ENCODE peak calls at places on chromosomes 3 and 15, in six cellular contexts. G is mesenchymal stem cell, N is IMR-90, H is mesendoderm, L is H9, V is H1. R is an unnamed sample.

GRCh38 chr3:182323898-182324297 is 469.4 kb upstream of the ATP11B start:
- DNase-seq in G (no peak), N (no peak), H (no peak), L (no peak), V (no peak), R (no peak)

GRCh38 chr3:99545941-99546580 is 92.3 kb upstream of the COL8A1 start:
- DNase-seq in G (peak), N (peak), H (no peak), L (no peak), V (no peak), R (no peak)

GRCh38 chr3:128727485-128727884 is 1.5 kb downstream of the RAB7A start:
- DNase-seq in G (no peak), N (no peak), H (no peak), L (no peak), V (no peak), R (no peak)

GRCh38 chr15:81280696-81281095 is 43.2 kb downstream of the STARD5 start:
- DNase-seq in G (no peak), N (no peak), H (no peak), L (peak), V (no peak), R (no peak)

GRCh38 chr15:101542306-101543025 is 53.0 kb upstream of the PCSK6 start:
- DNase-seq in G (no peak), N (no peak), H (no peak), L (peak), V (no peak), R (no peak)

GRCh38 chr3:152071924-152072323 is 196.8 kb upstream of the MBNL1 start:
- DNase-seq in G (peak), N (peak), H (peak), L (no peak), V (no peak), R (no peak)

GRCh38 chr3:54760226-54760625 is 167.6 kb downstream of the LRTM1 start:
- DNase-seq in G (no peak), N (peak), H (peak), L (no peak), V (no peak), R (no peak)

GRCh38 chr3:173501941-173502489 is 104.5 kb downstream of the NLGN1 start:
- DNase-seq in G (peak), N (peak), H (no peak), L (no peak), V (no peak), R (no peak)

GRCh38 chr3:123105201-123106189 is 38.7 kb downstream of the PDIA5 start:
- DNase-seq in G (no peak), N (no peak), H (no peak), L (no peak), V (no peak), R (peak)

GRCh38 chr15:42190370-42190769 is 17.7 kb downstream of the VPS39 start:
- DNase-seq in G (no peak), N (no peak), H (no peak), L (no peak), V (no peak), R (no peak)

GRCh38 chr3:57971975-57972374 is 36.2 kb upstream of the FLNB start:
- DNase-seq in G (no peak), N (no peak), H (no peak), L (no peak), V (no peak), R (no peak)

GRCh38 chr3:69012111-69012835 is 1.2 kb downstream of the EOGT start:
- DNase-seq in G (peak), N (peak), H (peak), L (peak), V (no peak), R (no peak)

GRCh38 chr15:63072809-63073277 is 30.3 kb downstream of the TPM1 start:
- DNase-seq in G (no peak), N (no peak), H (no peak), L (no peak), V (no peak), R (no peak)

GRCh38 chr15:101167791-101168462 is 83.9 kb downstream of the CHSY1 start:
- DNase-seq in G (peak), N (peak), H (peak), L (no peak), V (no peak), R (no peak)

GRCh38 chr3:134352031-134352671 is 22.1 kb downstream of the AMOTL2 start:
- DNase-seq in G (no peak), N (no peak), H (peak), L (no peak), V (no peak), R (no peak)

GRCh38 chr3:134348524-134348923 is 25.7 kb downstream of the AMOTL2 start:
- DNase-seq in G (peak), N (peak), H (peak), L (no peak), V (no peak), R (no peak)

GRCh38 chr3:134351421-134351820 is 22.8 kb downstream of the AMOTL2 start:
- DNase-seq in G (no peak), N (no peak), H (peak), L (no peak), V (no peak), R (no peak)

GRCh38 chr3:134350266-134350665 is 24.0 kb downstream of the AMOTL2 start:
- DNase-seq in G (no peak), N (no peak), H (no peak), L (no peak), V (no peak), R (no peak)

GRCh38 chr3:134350861-134351311 is 23.4 kb downstream of the AMOTL2 start:
- DNase-seq in G (no peak), N (no peak), H (peak), L (no peak), V (no peak), R (no peak)
- H2BK5ac ChIP-seq in G (no peak), N (no peak), H (no peak), L (no peak), V (no peak), R (peak)

GRCh38 chr3:153144779-153145178 is 17.2 kb upstream of the RAP2B start:
- DNase-seq in G (peak), N (peak), H (no peak), L (no peak), V (no peak), R (no peak)
- H2BK15ac ChIP-seq in G (no peak), N (no peak), H (no peak), L (no peak), V (no peak), R (no peak)

GRCh38 chr3:134483195-134483890 is 2.4 kb downstream of the ANAPC13 start:
- DNase-seq in G (peak), N (peak), H (no peak), L (no peak), V (no peak), R (no peak)
- H2BK5ac ChIP-seq in G (no peak), N (peak), H (no peak), L (no peak), V (no peak), R (no peak)

DNA sequence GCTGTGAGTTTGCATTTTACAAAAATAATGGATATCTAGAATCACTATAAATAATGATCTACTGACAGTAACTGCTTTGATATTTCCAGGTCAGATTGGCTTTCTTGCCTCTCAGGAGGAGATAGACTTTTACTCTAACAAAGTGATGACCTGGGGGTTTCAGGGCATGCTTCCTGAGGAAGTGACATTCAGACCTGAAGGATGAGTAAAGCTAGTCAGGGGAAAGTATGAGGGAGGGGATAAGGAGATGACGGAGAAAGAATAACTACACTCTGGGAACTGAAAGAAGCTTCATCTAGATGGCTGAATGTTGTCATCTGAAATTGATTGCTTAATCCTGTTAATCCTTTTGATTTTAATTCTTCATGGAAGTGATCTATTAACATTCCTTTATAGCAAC is 32.2 kb downstream of the ARMC8 start:
- DNase-seq in G (no peak), N (no peak), H (peak), L (no peak), V (no peak), R (no peak)
- H2BK15ac ChIP-seq in G (no peak), N (no peak), H (no peak), L (no peak), V (no peak), R (no peak)

GRCh38 chr3:25239042-25239441 is 189.0 kb upstream of the RARB start:
- DNase-seq in G (no peak), N (no peak), H (no peak), L (no peak), V (no peak), R (no peak)

GRCh38 chr3:25235471-25235870 is 192.6 kb upstream of the RARB start:
- DNase-seq in G (peak), N (no peak), H (no peak), L (no peak), V (no peak), R (no peak)

GRCh38 chr3:25237602-25238001 is 190.5 kb upstream of the RARB start:
- DNase-seq in G (no peak), N (no peak), H (no peak), L (no peak), V (no peak), R (no peak)

GRCh38 chr3:25229584-25229983 is 198.5 kb upstream of the RARB start:
- DNase-seq in G (no peak), N (no peak), H (no peak), L (no peak), V (no peak), R (no peak)

DNA sequence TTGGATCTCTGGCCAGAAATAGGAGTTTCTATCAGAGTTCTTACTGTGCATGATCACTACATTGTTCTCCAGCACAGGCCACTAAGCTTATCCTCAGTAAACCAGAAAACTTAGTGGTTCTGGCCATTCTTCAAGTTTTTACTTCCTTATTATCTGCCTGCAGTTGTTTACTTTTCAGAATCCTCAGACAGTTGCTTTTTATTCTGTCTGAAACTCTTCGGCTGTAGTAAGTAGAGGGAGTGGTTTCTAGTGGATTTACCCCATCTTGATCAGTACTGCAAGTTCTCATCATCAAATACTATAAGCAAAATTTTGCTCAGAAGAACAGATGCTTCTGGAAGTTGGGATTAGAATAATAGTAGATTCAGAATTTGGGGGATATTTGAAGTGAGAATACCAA is 193.0 kb upstream of the RARB start:
- DNase-seq in G (peak), N (no peak), H (no peak), L (no peak), V (no peak), R (no peak)
- H2BK5ac ChIP-seq in G (no peak), N (no peak), H (no peak), L (no peak), V (no peak), R (no peak)

R was measured in neuronal stem cell.